ENCODE peak calls at places on chromosomes 16 and 17, in ten cellular contexts. C is H9, V is cardiac muscle cell, R is dorsolateral prefrontal cortex, A is AG04449, E is Peyer's patch, D is GM12864, H is ascending aorta, W is mammary epithelial cell, M is heart left ventricle. U is an unnamed sample.

GRCh38 chr17:78357177-78357586 is 2.7 kb downstream of the SOCS3 start:
- DNase-seq in C (peak; percentile 56), V (peak; percentile 50), R (no peak), A (no peak), E (no peak), D (no peak), H (no peak), W (no peak), M (peak; percentile 81), U (no peak)

GRCh38 chr17:17141860-17142552 is 64.1 kb downstream of the PLD6 start:
- DNase-seq in C (peak; percentile 80), V (peak; percentile 69), R (peak; percentile 76), A (no peak), E (no peak), D (no peak), H (no peak), W (peak; percentile 18), M (no peak), U (no peak)

GRCh38 chr17:8964801-8965393 is 610 bp downstream of the PIK3R5 start:
- DNase-seq in C (peak; percentile 54), V (no peak), R (no peak), A (no peak), E (no peak), D (no peak), H (no peak), W (no peak), M (peak; percentile 62), U (no peak)

GRCh38 chr16:82220541-82220940 is 50.5 kb upstream of the MPHOSPH6 start:
- DNase-seq in C (no peak), V (no peak), R (no peak), A (no peak), E (no peak), D (no peak), H (no peak), W (no peak), M (no peak), U (no peak)

GRCh38 chr17:36726199-36726598 is 124.8 kb downstream of the MRM1 start:
- DNase-seq in C (no peak), V (no peak), R (no peak), A (no peak), E (no peak), D (no peak), H (no peak), W (no peak), M (no peak), U (no peak)

GRCh38 chr17:65278050-65278819 is 141.1 kb downstream of the RGS9 start:
- DNase-seq in C (peak; percentile 90), V (peak; percentile 86), R (no peak), A (no peak), E (peak; percentile 76), D (no peak), H (no peak), W (peak; percentile 17), M (no peak), U (peak; percentile 18)

GRCh38 chr17:78895322-78895721 is 7.7 kb downstream of the CEP295NL start:
- DNase-seq in C (no peak), V (no peak), R (no peak), A (no peak), E (no peak), D (no peak), H (no peak), W (no peak), M (no peak), U (no peak)

GRCh38 chr16:53745126-53745525 is 41.2 kb downstream of the FTO start:
- DNase-seq in C (no peak), V (no peak), R (no peak), A (no peak), E (no peak), D (no peak), H (no peak), W (peak; percentile 70), M (no peak), U (no peak)

DNA sequence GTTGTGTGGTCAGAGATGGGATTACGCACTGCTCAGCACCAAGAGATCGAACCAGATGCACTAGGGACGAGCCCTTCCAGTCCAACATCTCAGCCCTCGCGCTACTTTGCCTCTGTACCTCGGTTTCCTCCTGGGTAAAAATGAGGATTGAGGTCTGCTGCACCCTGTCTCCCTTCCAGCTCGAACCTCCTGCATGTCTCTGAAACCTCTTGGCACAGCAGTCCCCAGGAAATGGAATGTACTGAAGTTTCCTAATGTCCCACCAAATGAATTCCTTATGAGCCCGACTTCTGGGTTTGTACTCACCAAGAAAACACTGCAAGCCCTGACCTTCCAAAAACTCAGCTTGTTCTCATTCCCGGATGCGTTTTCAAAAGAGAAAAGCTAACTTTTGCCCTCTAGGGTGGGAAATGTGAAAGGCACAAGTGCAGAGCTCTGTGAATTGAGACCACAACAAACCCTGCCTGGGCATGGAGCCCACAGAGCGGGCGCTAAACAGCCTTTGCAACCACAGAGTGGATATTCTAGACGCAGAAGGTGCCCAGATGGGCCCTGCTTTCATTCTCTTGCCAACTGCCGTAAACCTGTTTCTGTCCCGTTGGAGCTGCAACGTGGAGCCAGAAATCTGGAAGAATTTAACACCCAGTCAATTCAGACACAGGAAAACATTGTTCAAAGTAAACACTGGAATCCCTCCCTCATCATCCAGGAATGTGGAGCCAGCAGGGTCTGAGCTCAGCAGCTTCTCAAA is 10.3 kb downstream of the CDRT4 start:
- DNase-seq in C (no peak), V (no peak), R (peak; percentile 75), A (peak; percentile 52), E (no peak), D (no peak), H (no peak), W (no peak), M (peak; percentile 71), U (peak; percentile 90)
- TF ChIP-seq CTCF in C (peak; percentile 9), V (peak; percentile 58), R (peak; percentile 31), A (peak; percentile 54), E (peak; percentile 15), D (no peak), H (no peak), W (no peak), M (no peak), U (peak; percentile 67)

GRCh38 chr16:57486858-57487834 is 853 bp upstream of the DOK4 start:
- DNase-seq in C (no peak), V (no peak), R (no peak), A (no peak), E (no peak), D (no peak), H (no peak), W (no peak), M (no peak), U (no peak)

GRCh38 chr16:57485916-57486857 is at the start of gene DOK4:
- DNase-seq in C (peak; percentile 72), V (peak; percentile 87), R (peak; percentile 65), A (no peak), E (peak; percentile 91), D (no peak), H (no peak), W (peak; percentile 74), M (peak; percentile 92), U (peak; percentile 19)

GRCh38 chr16:57483725-57484514 is 2.4 kb downstream of the DOK4 start:
- DNase-seq in C (no peak), V (no peak), R (no peak), A (no peak), E (no peak), D (no peak), H (no peak), W (no peak), M (no peak), U (no peak)

GRCh38 chr16:57484515-57485005 is 1.7 kb downstream of the DOK4 start:
- DNase-seq in C (no peak), V (no peak), R (no peak), A (no peak), E (no peak), D (no peak), H (no peak), W (no peak), M (no peak), U (no peak)

GRCh38 chr16:57485091-57485915 is 990 bp downstream of the DOK4 start:
- DNase-seq in C (peak; percentile 24), V (no peak), R (no peak), A (no peak), E (peak; percentile 71), D (no peak), H (no peak), W (no peak), M (no peak), U (no peak)
- TF ChIP-seq CTCF in C (no peak), V (no peak), R (no peak), A (no peak), E (no peak), D (no peak), H (no peak), W (no peak), M (no peak), U (no peak)

DNA sequence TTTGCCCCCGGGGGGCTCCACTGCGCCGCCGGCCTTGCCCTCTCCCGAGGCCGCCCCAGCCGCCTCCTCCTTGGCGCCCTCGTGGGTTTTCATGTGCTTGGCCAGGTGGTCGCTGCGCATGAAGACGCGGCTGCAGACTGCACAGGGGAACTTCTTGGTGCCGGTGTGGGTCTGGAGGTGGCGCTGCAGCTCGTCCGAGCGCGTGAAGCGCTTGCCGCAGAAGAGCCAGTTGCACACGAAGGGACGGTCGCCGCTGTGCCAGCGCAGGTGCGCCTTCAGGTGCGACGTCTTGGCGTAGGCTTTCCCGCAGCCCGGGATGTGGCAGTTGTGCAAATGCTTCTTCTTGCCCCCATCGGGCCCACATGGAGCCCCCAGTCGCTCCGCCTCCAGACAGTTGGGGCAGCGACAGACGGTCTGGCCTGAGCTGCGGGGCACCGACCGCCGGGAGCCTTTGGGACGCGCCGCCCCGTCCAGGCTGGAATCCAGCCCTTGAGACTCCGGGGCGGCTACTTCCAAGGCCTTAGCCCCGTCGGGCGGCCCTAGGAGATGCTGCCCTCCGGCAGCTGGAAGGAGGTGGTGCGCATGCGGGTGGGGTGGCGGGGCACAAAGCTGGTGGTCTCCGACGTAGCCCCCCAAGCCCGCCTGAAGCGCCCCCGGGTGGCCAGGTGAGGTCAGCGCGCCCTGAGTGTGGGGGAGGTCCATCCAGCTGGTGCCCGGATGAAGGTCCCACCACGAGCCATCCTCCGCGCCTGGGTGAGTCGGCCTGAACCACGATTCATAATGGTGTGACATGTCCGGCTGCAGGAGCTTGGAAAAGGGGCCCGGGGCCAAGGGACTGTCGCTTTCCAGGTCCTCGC is 3.4 kb downstream of the SP6 start:
- DNase-seq in C (peak; percentile 93), V (peak; percentile 47), R (no peak), A (no peak), E (no peak), D (no peak), H (no peak), W (no peak), M (no peak), U (no peak)
- TF ChIP-seq CTCF in C (peak; percentile 73), V (peak; percentile 9), R (no peak), A (peak; percentile 27), E (no peak), D (peak; percentile 23), H (peak; percentile 0), W (peak; percentile 54), M (no peak), U (peak; percentile 29)

DNA sequence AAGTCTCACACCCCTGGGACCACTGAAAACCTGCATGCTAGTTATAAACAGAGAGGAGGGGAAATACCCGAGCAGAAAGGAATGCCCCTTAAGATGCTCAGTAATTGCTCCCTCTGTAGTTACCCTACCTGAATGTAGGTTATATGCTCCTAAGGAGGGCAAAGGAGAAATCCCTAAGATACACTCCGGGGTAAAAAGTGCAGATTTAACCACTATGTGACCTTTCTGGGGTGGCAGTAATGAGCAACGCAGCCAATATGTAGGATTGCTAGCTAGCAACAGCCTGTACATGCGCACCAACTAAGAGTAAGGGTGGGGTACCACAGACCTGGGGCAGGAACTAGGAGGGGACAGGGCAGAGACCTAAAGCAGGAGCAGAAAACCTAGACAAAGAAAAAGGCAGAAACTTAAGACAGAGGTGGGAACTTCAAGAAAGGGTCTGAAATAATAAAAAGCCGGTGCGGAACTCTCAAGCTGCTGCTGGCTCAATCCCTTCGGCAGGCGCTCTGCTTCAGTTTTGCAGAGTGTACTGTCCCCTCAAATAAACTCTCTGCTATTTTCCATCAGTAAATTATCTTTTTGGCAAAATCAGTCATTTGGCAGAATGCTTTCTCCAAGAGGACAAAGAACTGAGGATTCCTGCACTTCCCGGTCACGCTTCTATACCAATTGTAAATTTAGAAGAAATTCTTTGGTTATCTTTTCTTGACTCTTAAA is 823.8 kb downstream of the CDH11 start:
- DNase-seq in C (no peak), V (no peak), R (no peak), A (no peak), E (no peak), D (no peak), H (no peak), W (no peak), M (no peak), U (no peak)
- TF ChIP-seq CTCF in C (no peak), V (no peak), R (no peak), A (no peak), E (no peak), D (no peak), H (no peak), W (no peak), M (no peak), U (no peak)